ENCODE peak calls at places on chromosomes 2 and 18, in seven cellular contexts. S, X, E, P, L, H and G are unnamed samples.

GRCh38 chr2:226977775-226978190 is 141.9 kb downstream of the RHBDD1 start:
- DNase-seq in S (no peak), X (no peak), E (no peak), P (peak; percentile 74), L (peak; percentile 60), H (no peak), G (peak; percentile 77)

GRCh38 chr2:107466241-107466640 is 360.5 kb upstream of the RGPD4 start:
- DNase-seq in S (no peak), X (no peak), E (no peak), P (no peak), L (no peak), H (no peak), G (no peak)

GRCh38 chr18:21391074-21391673 is 149.1 kb downstream of the GREB1L start:
- DNase-seq in S (no peak), X (no peak), E (peak; percentile 4), P (peak; percentile 53), L (peak; percentile 86), H (no peak), G (peak; percentile 84)

GRCh38 chr2:147273106-147273505 is 571.7 kb upstream of the ACVR2A start:
- DNase-seq in S (no peak), X (no peak), E (no peak), P (no peak), L (no peak), H (no peak), G (no peak)

GRCh38 chr2:24831736-24832421 is 38.7 kb downstream of the CENPO start:
- DNase-seq in S (peak; percentile 54), X (no peak), E (no peak), P (no peak), L (no peak), H (peak; percentile 44), G (no peak)

GRCh38 chr2:234989183-234989701 is 37.4 kb downstream of the SH3BP4 start:
- DNase-seq in S (peak; percentile 98), X (no peak), E (no peak), P (no peak), L (no peak), H (peak; percentile 82), G (peak; percentile 39)

GRCh38 chr2:241081643-241082337 is 20.3 kb downstream of the MTERF4 start:
- DNase-seq in S (no peak), X (no peak), E (no peak), P (no peak), L (no peak), H (peak; percentile 46), G (no peak)

GRCh38 chr2:230902180-230902899 is 22.7 kb downstream of the GPR55 start:
- DNase-seq in S (peak; percentile 56), X (no peak), E (peak; percentile 57), P (peak; percentile 76), L (peak; percentile 76), H (no peak), G (peak; percentile 81)

GRCh38 chr2:119481501-119482455 is 42.5 kb downstream of the SCTR start:
- DNase-seq in S (no peak), X (no peak), E (no peak), P (no peak), L (no peak), H (no peak), G (no peak)

GRCh38 chr2:154914606-154915005 is 216.1 kb downstream of the KCNJ3 start:
- DNase-seq in S (no peak), X (no peak), E (no peak), P (no peak), L (no peak), H (no peak), G (no peak)

GRCh38 chr2:157699009-157699408 is 70.3 kb upstream of the ACVR1C start:
- DNase-seq in S (no peak), X (no peak), E (no peak), P (no peak), L (no peak), H (no peak), G (no peak)

GRCh38 chr2:23390152-23390551 is 5.2 kb downstream of the KLHL29 start:
- DNase-seq in S (no peak), X (no peak), E (no peak), P (no peak), L (peak; percentile 8), H (no peak), G (peak; percentile 80)

GRCh38 chr2:241951920-241952319 is 82.4 kb downstream of the RTP5 start:
- DNase-seq in S (peak; percentile 55), X (no peak), E (no peak), P (no peak), L (no peak), H (peak; percentile 39), G (no peak)

GRCh38 chr2:53450885-53451284 is 316.7 kb upstream of the CHAC2 start:
- DNase-seq in S (no peak), X (no peak), E (no peak), P (no peak), L (no peak), H (no peak), G (no peak)

GRCh38 chr2:172813314-172813888 is 77.8 kb downstream of the RAPGEF4 start:
- DNase-seq in S (no peak), X (no peak), E (no peak), P (peak; percentile 50), L (peak; percentile 58), H (no peak), G (peak; percentile 45)

GRCh38 chr2:18178736-18179349 is 300.4 kb downstream of the KCNS3 start:
- DNase-seq in S (no peak), X (peak; percentile 8), E (peak; percentile 16), P (peak; percentile 38), L (peak; percentile 63), H (no peak), G (peak; percentile 47)

GRCh38 chr2:162092656-162093556 is 18.9 kb upstream of the DPP4 start:
- DNase-seq in S (no peak), X (no peak), E (no peak), P (peak; percentile 96), L (peak; percentile 98), H (no peak), G (peak; percentile 99)

GRCh38 chr2:45043171-45043570 is 33.9 kb upstream of the SIX2 start:
- DNase-seq in S (no peak), X (no peak), E (no peak), P (no peak), L (no peak), H (no peak), G (no peak)

GRCh38 chr2:99926986-99927385 is 215.4 kb downstream of the AFF3 start:
- DNase-seq in S (no peak), X (no peak), E (no peak), P (peak; percentile 87), L (peak; percentile 23), H (no peak), G (peak; percentile 16)

GRCh38 chr2:9739508-9739907 is 103.8 kb upstream of the TAF1B start:
- DNase-seq in S (peak; percentile 77), X (no peak), E (no peak), P (no peak), L (peak; percentile 48), H (peak; percentile 77), G (no peak)

GRCh38 chr2:111923271-111923670 is 24.9 kb downstream of the MERTK start:
- DNase-seq in S (no peak), X (no peak), E (no peak), P (peak; percentile 74), L (no peak), H (no peak), G (peak; percentile 75)

GRCh38 chr18:24878289-24878688 is 417.9 kb downstream of the HRH4 start:
- DNase-seq in S (no peak), X (no peak), E (no peak), P (peak; percentile 64), L (peak; percentile 61), H (no peak), G (peak; percentile 75)

GRCh38 chr18:2846638-2847340 is at the start of gene EMILIN2:
- DNase-seq in S (peak; percentile 88), X (peak; percentile 94), E (no peak), P (peak; percentile 14), L (peak; percentile 35), H (peak; percentile 58), G (peak; percentile 37)

GRCh38 chr2:38436227-38436664 is 59.2 kb upstream of the ATL2 start:
- DNase-seq in S (no peak), X (no peak), E (no peak), P (no peak), L (no peak), H (no peak), G (no peak)

GRCh38 chr2:113861740-113862139 is 28.1 kb upstream of the ACTR3 start:
- DNase-seq in S (no peak), X (no peak), E (no peak), P (no peak), L (no peak), H (no peak), G (no peak)

GRCh38 chr2:189609423-189609816 is 28.8 kb upstream of the SLC40A1 start:
- DNase-seq in S (no peak), X (no peak), E (no peak), P (peak; percentile 59), L (peak; percentile 87), H (no peak), G (peak; percentile 68)
- H3K4me3 ChIP-seq in S (no peak overlapping the region), X (no peak overlapping the region), E (no peak overlapping the region), P (no peak overlapping the region), L (no peak overlapping the region), H (no peak overlapping the region), G (no peak overlapping the region)

GRCh38 chr2:142796161-142796560 is 81.3 kb upstream of the KYNU start:
- DNase-seq in S (no peak), X (no peak), E (no peak), P (no peak), L (peak; percentile 20), H (no peak), G (no peak)
- TF ChIP-seq CTCF in S (no peak), X (no peak), E (no peak), P (no peak), L (no peak), H (no peak), G (no peak)

DNA sequence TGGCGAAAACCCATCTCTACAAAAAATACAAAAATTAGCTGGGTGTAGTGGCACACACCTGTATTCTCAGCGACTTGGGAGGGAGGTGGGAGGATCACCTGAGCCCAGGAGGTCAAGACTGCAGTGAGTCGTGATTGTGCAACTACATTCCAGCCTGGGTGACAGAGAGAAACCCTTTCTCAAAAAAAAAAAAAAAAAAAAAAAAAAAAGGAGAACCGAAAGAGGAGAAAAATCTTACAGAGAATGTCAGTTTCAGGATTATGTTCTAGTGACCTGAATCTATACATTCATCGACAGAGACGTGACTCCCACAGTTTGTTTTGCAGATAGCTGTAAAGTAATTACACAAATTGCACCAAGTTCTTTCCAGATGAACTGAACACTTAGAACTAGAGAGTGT is 187.8 kb downstream of the FTCDNL1 start:
- DNase-seq in S (no peak), X (no peak), E (no peak), P (no peak), L (no peak), H (no peak), G (no peak)
- H3K4me3 ChIP-seq in S (no peak overlapping the region), X (no peak overlapping the region), E (no peak overlapping the region), P (no peak overlapping the region), L (no peak overlapping the region), H (no peak overlapping the region), G (no peak overlapping the region)

GRCh38 chr2:68722712-68723111 is 11.9 kb upstream of the ARHGAP25 start:
- DNase-seq in S (no peak), X (no peak), E (no peak), P (no peak), L (no peak), H (no peak), G (no peak)
- TF ChIP-seq CTCF in S (no peak), X (no peak), E (peak; percentile 7), P (no peak), L (peak; percentile 12), H (no peak), G (no peak)

GRCh38 chr2:191831410-191831994 is 15.4 kb downstream of the CAVIN2 start:
- DNase-seq in S (no peak), X (no peak), E (no peak), P (no peak), L (no peak), H (no peak), G (no peak)
- H3K4me3 ChIP-seq in S (no peak overlapping the region), X (no peak overlapping the region), E (no peak overlapping the region), P (no peak overlapping the region), L (no peak overlapping the region), H (no peak overlapping the region), G (no peak overlapping the region)